ENCODE peak calls at places on chromosomes 4 and X, in seven cellular contexts. S is Right ventricle myocardium superior; K is activated CD4-positive, CD25-positive, alpha-beta regulatory T cell; Z is HuH-7; A is NCI-H1092; U is astrocyte of the spinal cord; Q is choroid plexus epithelial cell. C is an unnamed sample.

GRCh38 chrX:19746919-19747671 is 140.3 kb downstream of the SH3KBP1 start:
- DNase-seq in Z (no peak), S (no peak), Q (no peak), A (no peak), K (no peak), U (no peak), C (no peak)

GRCh38 chr4:13558881-13559280 is 14.6 kb upstream of the NKX3-2 start:
- DNase-seq in A (no peak), K (no peak), U (no peak), Z (no peak), S (no peak), Q (no peak), C (no peak)

GRCh38 chr4:172698256-172698655 is 470.4 kb upstream of the GALNT7 start:
- DNase-seq in A (no peak), U (no peak), S (no peak), Z (no peak), Q (no peak), K (no peak), C (no peak)

GRCh38 chr4:22190855-22191254 is 242.3 kb upstream of the KCNIP4 start:
- DNase-seq in U (peak; percentile 89), Q (peak; percentile 50), S (no peak), K (no peak), Z (no peak), A (no peak), C (no peak)

GRCh38 chr4:77073106-77073858 is 2.5 kb downstream of the CCNI start:
- DNase-seq in Q (peak; percentile 61), S (no peak), A (no peak), U (peak; percentile 41), K (no peak), Z (no peak), C (no peak)

GRCh38 chr4:15882675-15883086 is 55.9 kb downstream of the FGFBP1 start:
- DNase-seq in S (no peak), Z (peak; percentile 58), A (peak; percentile 42), U (peak; percentile 81), Q (peak; percentile 92), K (peak; percentile 4), C (peak; percentile 17)

GRCh38 chr4:7783560-7783959 is 156.1 kb downstream of the AFAP1 start:
- DNase-seq in K (no peak), U (no peak), S (no peak), A (no peak), Z (no peak), Q (no peak), C (no peak)

GRCh38 chrX:24347871-24348270 is 12.6 kb upstream of the SUPT20HL1 start:
- DNase-seq in K (no peak), Z (no peak), S (no peak), A (no peak), Q (no peak), U (no peak), C (no peak)

GRCh38 chr4:104878936-104879335 is 267.7 kb upstream of the TET2 start:
- DNase-seq in A (no peak), Z (no peak), Q (no peak), U (no peak), K (no peak), S (no peak), C (no peak)

GRCh38 chr4:186644316-186644638 is 79.4 kb downstream of the FAT1 start:
- DNase-seq in Q (no peak), K (no peak), U (no peak), A (no peak), S (no peak), Z (no peak), C (no peak)

GRCh38 chr4:177964693-177965168 is 522.5 kb upstream of the AGA start:
- DNase-seq in Z (no peak), U (no peak), K (no peak), S (no peak), Q (peak; percentile 1), A (no peak), C (no peak)

GRCh38 chr4:75653845-75654503 is 19.2 kb downstream of the G3BP2 start:
- DNase-seq in Q (peak; percentile 65), A (no peak), S (no peak), U (peak; percentile 28), K (no peak), Z (peak; percentile 26), C (no peak)

GRCh38 chrX:24934279-24934678 is 81.5 kb downstream of the ARX start:
- DNase-seq in U (no peak), Z (no peak), S (no peak), A (no peak), Q (no peak), K (no peak), C (no peak)

GRCh38 chr4:45120163-45120562 is 393.8 kb upstream of the GNPDA2 start:
- DNase-seq in U (no peak), Q (peak; percentile 11), K (no peak), A (no peak), S (no peak), Z (no peak), C (no peak)

GRCh38 chrX:12441376-12442128 is 303.3 kb downstream of the FRMPD4 start:
- DNase-seq in Q (peak; percentile 19), A (no peak), K (no peak), Z (no peak), U (peak; percentile 78), S (no peak), C (no peak)

GRCh38 chr4:20997886-20998285 is 297.6 kb downstream of the PACRGL start:
- DNase-seq in S (no peak), Z (no peak), A (no peak), U (no peak), Q (no peak), K (no peak), C (no peak)

GRCh38 chr4:128517739-128518510 is 230.3 kb upstream of the PGRMC2 start:
- DNase-seq in A (no peak), K (no peak), U (peak; percentile 98), Q (peak; percentile 99), Z (peak; percentile 4), S (peak; percentile 56), C (peak; percentile 46)

GRCh38 chr4:5893013-5893580 is at the start of gene CRMP1:
- DNase-seq in Q (no peak), U (no peak), S (no peak), Z (no peak), K (no peak), A (peak; percentile 69), C (no peak)

GRCh38 chr4:7952615-7953014 is 13.0 kb upstream of the AFAP1 start:
- DNase-seq in S (no peak), A (no peak), U (no peak), Q (no peak), K (no peak), Z (no peak), C (no peak)

C was measured in NK-92 treated with Interleukin-12 subunit alpha and Interleukin-12 subunit beta, amount 100 ng/mL, for 24 hours.